ENCODE peak calls at places on chromosomes 5 and 9, in four cellular contexts. One of them, this sample, is unnamed. For H3K27me3 and H3K4me1, the result is how much of the 10 kb centered on the place peaks cover.

GRCh38 chr9:127078336-127078735 is 44.1 kb downstream of the ANGPTL2 start:
- DNase-seq in psoas muscle: no peak
- DNase-seq in spleen: no peak
- DNase-seq in CD8-positive, alpha-beta memory T cell: no peak
- DNase-seq in this sample: no peak

GRCh38 chr5:127492854-127493738 is 24.3 kb upstream of the PRRC1 start:
- DNase-seq in spleen: no peak
- DNase-seq in CD8-positive, alpha-beta memory T cell: no peak
- DNase-seq in psoas muscle: no peak
- DNase-seq in this sample: peak

GRCh38 chr9:70761139-70761538 is 346.7 kb upstream of the KLF9 start:
- DNase-seq in psoas muscle: no peak
- DNase-seq in spleen: no peak
- DNase-seq in CD8-positive, alpha-beta memory T cell: no peak
- DNase-seq in this sample: no peak

GRCh38 chr5:64775288-64775687 is 6.6 kb downstream of the CWC27 start:
- DNase-seq in spleen: no peak
- DNase-seq in CD8-positive, alpha-beta memory T cell: no peak
- DNase-seq in psoas muscle: no peak
- DNase-seq in this sample: no peak

GRCh38 chr9:132572921-132573320 is 9.5 kb upstream of the BARHL1 start:
- DNase-seq in spleen: no peak
- DNase-seq in psoas muscle: no peak
- DNase-seq in CD8-positive, alpha-beta memory T cell: no peak
- DNase-seq in this sample: no peak

GRCh38 chr5:68648944-68649874 is 433.7 kb downstream of the PIK3R1 start:
- DNase-seq in CD8-positive, alpha-beta memory T cell: no peak
- DNase-seq in psoas muscle: no peak
- DNase-seq in spleen: no peak
- DNase-seq in this sample: no peak

GRCh38 chr5:133119233-133119711 is 67.5 kb downstream of the HSPA4 start:
- DNase-seq in CD8-positive, alpha-beta memory T cell: no peak
- DNase-seq in psoas muscle: no peak
- DNase-seq in spleen: no peak
- DNase-seq in this sample: peak

GRCh38 chr9:137113385-137114159 is 961 bp downstream of the DPP7 start:
- DNase-seq in psoas muscle: no peak
- DNase-seq in spleen: no peak
- DNase-seq in CD8-positive, alpha-beta memory T cell: peak
- DNase-seq in this sample: no peak

GRCh38 chr9:130461218-130461630 is 16.5 kb downstream of the ASS1 start:
- DNase-seq in spleen: peak
- DNase-seq in psoas muscle: peak
- DNase-seq in CD8-positive, alpha-beta memory T cell: peak
- DNase-seq in this sample: peak

GRCh38 chr5:147673276-147673675 is 109.3 kb downstream of the JAKMIP2 start:
- DNase-seq in spleen: no peak
- DNase-seq in CD8-positive, alpha-beta memory T cell: no peak
- DNase-seq in psoas muscle: no peak
- DNase-seq in this sample: peak

GRCh38 chr5:151450605-151451004 is 3.2 kb downstream of the SLC36A1 start:
- DNase-seq in spleen: no peak
- DNase-seq in CD8-positive, alpha-beta memory T cell: no peak
- DNase-seq in psoas muscle: no peak
- DNase-seq in this sample: no peak

GRCh38 chr5:78927657-78928282 is 57.3 kb downstream of the ARSB start:
- DNase-seq in CD8-positive, alpha-beta memory T cell: no peak
- DNase-seq in psoas muscle: no peak
- DNase-seq in spleen: no peak
- DNase-seq in this sample: no peak

GRCh38 chr5:40484495-40484894 is 195.2 kb upstream of the PTGER4 start:
- DNase-seq in psoas muscle: no peak
- DNase-seq in spleen: no peak
- DNase-seq in CD8-positive, alpha-beta memory T cell: no peak
- DNase-seq in this sample: no peak

GRCh38 chr9:38380872-38381534 is 11.5 kb upstream of the ALDH1B1 start:
- DNase-seq in spleen: no peak
- DNase-seq in CD8-positive, alpha-beta memory T cell: no peak
- DNase-seq in psoas muscle: no peak
- DNase-seq in this sample: peak

GRCh38 chr5:55509768-55510522 is 24.8 kb downstream of the PLPP1 start:
- DNase-seq in CD8-positive, alpha-beta memory T cell: no peak
- DNase-seq in psoas muscle: no peak
- DNase-seq in spleen: no peak
- DNase-seq in this sample: peak

GRCh38 chr9:112443200-112443599 is 43.4 kb upstream of the KIAA1958 start:
- DNase-seq in psoas muscle: no peak
- DNase-seq in CD8-positive, alpha-beta memory T cell: no peak
- DNase-seq in spleen: no peak
- DNase-seq in this sample: no peak

GRCh38 chr5:9059920-9060691 is 485.8 kb downstream of the SEMA5A start:
- DNase-seq in spleen: no peak
- DNase-seq in psoas muscle: no peak
- DNase-seq in CD8-positive, alpha-beta memory T cell: no peak
- DNase-seq in this sample: no peak

GRCh38 chr5:115685966-115686691 is 60.3 kb upstream of the TMED7 start:
- DNase-seq in psoas muscle: no peak
- DNase-seq in spleen: no peak
- DNase-seq in CD8-positive, alpha-beta memory T cell: no peak
- DNase-seq in this sample: peak

GRCh38 chr5:76583163-76584047 is 39.8 kb downstream of the F2RL2 start:
- DNase-seq in spleen: no peak
- DNase-seq in CD8-positive, alpha-beta memory T cell: no peak
- DNase-seq in psoas muscle: no peak
- DNase-seq in this sample: no peak

GRCh38 chr5:75964008-75964407 is 119.2 kb upstream of the SV2C start:
- DNase-seq in CD8-positive, alpha-beta memory T cell: no peak
- DNase-seq in spleen: no peak
- DNase-seq in psoas muscle: no peak
- DNase-seq in this sample: no peak

GRCh38 chr9:68738346-68738745 is 33.3 kb downstream of the PIP5K1B start:
- DNase-seq in CD8-positive, alpha-beta memory T cell: no peak
- DNase-seq in spleen: no peak
- DNase-seq in psoas muscle: no peak
- DNase-seq in this sample: no peak

GRCh38 chr5:178241259-178241658 is 8.7 kb upstream of the PHYKPL start:
- DNase-seq in spleen: peak
- DNase-seq in CD8-positive, alpha-beta memory T cell: peak
- DNase-seq in psoas muscle: no peak
- DNase-seq in this sample: no peak

GRCh38 chr5:180647465-180647864 is 1.9 kb downstream of the FLT4 start:
- DNase-seq in CD8-positive, alpha-beta memory T cell: peak
- DNase-seq in spleen: no peak
- DNase-seq in psoas muscle: no peak
- DNase-seq in this sample: no peak

GRCh38 chr5:180645609-180646204 is 3.7 kb downstream of the FLT4 start:
- DNase-seq in psoas muscle: no peak
- DNase-seq in spleen: no peak
- DNase-seq in CD8-positive, alpha-beta memory T cell: peak
- DNase-seq in this sample: no peak

GRCh38 chr5:180646963-180647305 is 2.5 kb downstream of the FLT4 start:
- DNase-seq in psoas muscle: no peak
- DNase-seq in spleen: no peak
- DNase-seq in CD8-positive, alpha-beta memory T cell: peak
- DNase-seq in this sample: no peak

GRCh38 chr5:180644825-180645608 is 4.4 kb downstream of the FLT4 start:
- DNase-seq in psoas muscle: no peak
- DNase-seq in spleen: peak
- DNase-seq in CD8-positive, alpha-beta memory T cell: peak
- DNase-seq in this sample: no peak

DNA sequence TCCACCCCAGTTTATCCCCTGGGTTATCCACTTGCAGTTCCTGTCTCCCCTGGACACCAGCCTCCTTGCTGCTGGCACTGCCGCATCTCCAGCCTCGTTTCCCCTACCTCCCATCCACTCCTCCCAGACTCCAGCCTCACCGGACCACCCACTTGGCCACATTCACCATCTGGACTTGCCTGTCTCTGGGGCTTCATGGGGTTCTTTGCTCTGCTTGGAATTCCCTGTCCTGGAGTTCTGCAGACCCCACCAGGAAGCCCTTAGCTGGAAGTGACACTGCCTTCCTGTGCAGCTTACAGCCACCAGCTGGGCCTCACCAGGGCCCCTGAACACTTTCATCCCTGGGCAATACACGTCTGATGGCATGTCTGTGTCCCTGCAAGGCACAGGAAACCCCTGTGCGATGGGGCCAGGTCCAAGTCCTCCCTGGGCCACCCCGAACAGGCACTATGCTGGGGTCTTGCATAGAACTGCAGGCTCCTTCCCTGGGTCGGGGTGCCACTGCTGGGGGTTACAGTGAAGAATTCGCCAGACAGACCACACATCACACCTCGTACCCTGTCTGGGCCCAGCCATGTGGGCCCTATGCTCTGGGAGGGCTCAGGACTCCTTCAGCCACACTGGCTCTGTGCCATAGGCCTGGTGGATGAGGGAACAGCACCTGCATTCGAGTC is 3.0 kb downstream of the FLT4 start:
- DNase-seq in spleen: no peak
- DNase-seq in CD8-positive, alpha-beta memory T cell: peak
- DNase-seq in psoas muscle: no peak
- DNase-seq in this sample: no peak
- H3K27me3 ChIP-seq in spleen: half or more
- H3K27me3 ChIP-seq in CD8-positive, alpha-beta memory T cell: under half
- H3K27me3 ChIP-seq in psoas muscle: under half
- H3K27me3 ChIP-seq in this sample: under half

GRCh38 chr9:6356441-6356840 is 28.3 kb downstream of the TPD52L3 start:
- DNase-seq in CD8-positive, alpha-beta memory T cell: no peak
- DNase-seq in psoas muscle: no peak
- DNase-seq in spleen: no peak
- DNase-seq in this sample: no peak

GRCh38 chr9:6355728-6356127 is 27.6 kb downstream of the TPD52L3 start:
- DNase-seq in psoas muscle: no peak
- DNase-seq in CD8-positive, alpha-beta memory T cell: no peak
- DNase-seq in spleen: no peak
- DNase-seq in this sample: no peak

GRCh38 chr9:6354072-6354686 is 26.0 kb downstream of the TPD52L3 start:
- DNase-seq in CD8-positive, alpha-beta memory T cell: peak
- DNase-seq in psoas muscle: no peak
- DNase-seq in spleen: no peak
- DNase-seq in this sample: peak

GRCh38 chr9:6348766-6349165 is 20.6 kb downstream of the TPD52L3 start:
- DNase-seq in CD8-positive, alpha-beta memory T cell: no peak
- DNase-seq in spleen: no peak
- DNase-seq in psoas muscle: no peak
- DNase-seq in this sample: no peak

GRCh38 chr9:6351757-6352156 is 23.6 kb downstream of the TPD52L3 start:
- DNase-seq in spleen: no peak
- DNase-seq in psoas muscle: no peak
- DNase-seq in CD8-positive, alpha-beta memory T cell: no peak
- DNase-seq in this sample: no peak
- H3K4me1 ChIP-seq in spleen: under half
- H3K4me1 ChIP-seq in psoas muscle: under half
- H3K4me1 ChIP-seq in CD8-positive, alpha-beta memory T cell: under half
- H3K4me1 ChIP-seq in this sample: under half

GRCh38 chr5:169299146-169299545 is 1.8 kb downstream of the SLIT3 start:
- DNase-seq in CD8-positive, alpha-beta memory T cell: no peak
- DNase-seq in spleen: no peak
- DNase-seq in psoas muscle: no peak
- DNase-seq in this sample: no peak
- H3K4me3 ChIP-seq in CD8-positive, alpha-beta memory T cell: no peak
- H3K4me3 ChIP-seq in spleen: peak
- H3K4me3 ChIP-seq in psoas muscle: peak
- H3K4me3 ChIP-seq in this sample: no peak

DNA sequence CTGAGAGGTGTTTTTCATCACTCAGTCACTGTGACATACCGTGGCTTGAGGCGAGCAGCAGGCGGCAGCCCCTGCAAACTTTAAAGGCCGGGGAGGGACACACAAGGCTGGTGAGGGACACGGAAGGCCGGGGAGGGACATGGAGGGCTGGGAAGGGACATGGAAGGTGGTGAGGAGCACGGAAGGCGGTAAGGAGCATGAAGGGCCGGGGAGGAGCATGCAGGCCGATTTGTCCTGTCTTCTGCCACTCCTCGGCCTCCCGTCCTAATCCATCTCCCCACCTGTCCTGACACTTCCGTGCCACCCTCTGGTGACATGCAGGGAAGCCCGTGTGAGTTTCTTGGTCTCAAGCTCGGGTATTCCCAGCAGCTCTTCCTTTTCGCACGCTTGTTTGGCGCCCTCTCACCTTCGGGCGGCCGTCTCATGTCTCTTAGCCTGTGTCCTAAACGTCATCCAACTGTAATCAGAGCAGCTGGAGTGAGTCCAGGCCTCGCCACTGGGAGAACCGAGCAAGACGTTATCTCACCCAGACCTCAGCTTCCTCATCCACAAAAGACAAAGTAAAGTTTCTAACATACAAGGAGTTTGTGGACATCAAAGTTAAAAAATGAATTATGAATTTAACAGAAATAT is 126.5 kb downstream of the MRPL36 start:
- DNase-seq in psoas muscle: no peak
- DNase-seq in spleen: no peak
- DNase-seq in CD8-positive, alpha-beta memory T cell: no peak
- DNase-seq in this sample: no peak
- H3K27me3 ChIP-seq in psoas muscle: under half
- H3K27me3 ChIP-seq in spleen: half or more
- H3K27me3 ChIP-seq in CD8-positive, alpha-beta memory T cell: under half
- H3K27me3 ChIP-seq in this sample: under half

GRCh38 chr9:100090880-100091279 is 7.9 kb downstream of the ERP44 start:
- DNase-seq in psoas muscle: no peak
- DNase-seq in CD8-positive, alpha-beta memory T cell: no peak
- DNase-seq in spleen: no peak
- DNase-seq in this sample: no peak

GRCh38 chr9:100087218-100087617 is 11.6 kb downstream of the ERP44 start:
- DNase-seq in spleen: no peak
- DNase-seq in psoas muscle: no peak
- DNase-seq in CD8-positive, alpha-beta memory T cell: no peak
- DNase-seq in this sample: peak

GRCh38 chr9:100086097-100086496 is 12.7 kb downstream of the ERP44 start:
- DNase-seq in CD8-positive, alpha-beta memory T cell: no peak
- DNase-seq in psoas muscle: no peak
- DNase-seq in spleen: no peak
- DNase-seq in this sample: no peak

GRCh38 chr9:100091650-100092049 is 7.2 kb downstream of the ERP44 start:
- DNase-seq in CD8-positive, alpha-beta memory T cell: no peak
- DNase-seq in psoas muscle: no peak
- DNase-seq in spleen: no peak
- DNase-seq in this sample: no peak

DNA sequence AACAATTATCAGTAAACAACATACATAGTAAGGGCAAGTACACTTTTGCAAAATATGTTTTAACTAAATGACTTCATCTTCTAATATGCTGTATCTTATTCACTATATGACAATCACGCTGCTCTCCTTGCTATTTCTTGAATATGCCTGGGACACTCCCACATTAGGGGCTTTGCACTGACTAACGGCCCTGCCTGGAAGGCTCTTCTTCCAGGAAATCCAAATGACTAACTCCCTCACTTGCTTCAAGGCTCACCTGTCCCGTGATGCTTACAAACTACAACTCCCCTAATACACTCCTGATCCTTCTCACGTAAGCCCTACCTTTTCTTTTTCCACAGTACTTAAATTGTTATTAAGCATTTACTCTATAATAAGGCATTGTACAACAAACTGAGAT is 10.6 kb downstream of the ERP44 start:
- DNase-seq in psoas muscle: no peak
- DNase-seq in spleen: no peak
- DNase-seq in CD8-positive, alpha-beta memory T cell: no peak
- DNase-seq in this sample: no peak
- H3K4me1 ChIP-seq in psoas muscle: under half
- H3K4me1 ChIP-seq in spleen: half or more
- H3K4me1 ChIP-seq in CD8-positive, alpha-beta memory T cell: under half
- H3K4me1 ChIP-seq in this sample: under half

This sample was measured in SJCRH30.